ENCODE peak calls at places on chromosomes 7 and 10, in four cellular contexts. N is activated effector memory CD4-positive, alpha-beta T cell treated with anti-CD3 and anti-CD28 coated beads, Interleukin-2, amount 50 U/mL, for 16 hours; C is breast epithelium; B is AG04449. Q is an unnamed sample.

GRCh38 chr7:91559947-91560346 is 295.7 kb downstream of the FZD1 start:
- DNase-seq in N (no peak), C (no peak), B (no peak), Q (no peak)

GRCh38 chr10:82874671-82875070 is 999.7 kb downstream of the NRG3 start:
- DNase-seq in N (no peak), C (no peak), B (no peak), Q (no peak)

GRCh38 chr10:78934499-78934898 is 134.3 kb upstream of the ZMIZ1 start:
- DNase-seq in N (no peak), C (no peak), B (no peak), Q (no peak)

GRCh38 chr7:50835156-50835555 is 52.5 kb upstream of the GRB10 start:
- DNase-seq in N (no peak), C (no peak), B (no peak), Q (no peak)

GRCh38 chr7:120278773-120279172 is 5.8 kb downstream of the KCND2 start:
- DNase-seq in N (no peak), C (no peak), B (no peak), Q (no peak)

GRCh38 chr7:2209146-2209960 is 23.4 kb downstream of the MAD1L1 start:
- DNase-seq in N (peak; percentile 71), C (no peak), B (no peak), Q (peak; percentile 37)

GRCh38 chr7:3200504-3200903 is 100.5 kb upstream of the SDK1 start:
- DNase-seq in N (peak; percentile 64), C (no peak), B (no peak), Q (peak; percentile 26)

GRCh38 chr10:50331486-50331885 is 80.2 kb upstream of the ASAH2 start:
- DNase-seq in N (no peak), C (no peak), B (no peak), Q (no peak)

GRCh38 chr7:88015309-88015708 is 81.3 kb downstream of the ADAM22 start:
- DNase-seq in N (no peak), C (no peak), B (no peak), Q (no peak)

GRCh38 chr7:127678947-127679346 is 27.0 kb downstream of the SND1 start:
- DNase-seq in N (no peak), C (no peak), B (peak; percentile 12), Q (no peak)

GRCh38 chr10:6988654-6989053 is 408.6 kb upstream of the PRKCQ start:
- DNase-seq in N (no peak), C (no peak), B (no peak), Q (no peak)

Q was measured in lower leg skin.